ENCODE peak calls at places on chromosomes 4 and X, in eight cellular contexts. One of them, this sample, is unnamed. For H3K4me1, the result is how much of the 10 kb centered on the place peaks cover.

GRCh38 chrX:100829730-100830129 is 9.5 kb downstream of the CSTF2 start:
- DNase-seq in stomach: no peak
- DNase-seq in adrenal gland: no peak
- DNase-seq in psoas muscle: no peak
- DNase-seq in lower lobe of right lung: no peak
- DNase-seq in astrocyte: peak
- DNase-seq in neural progenitor cell: no peak
- DNase-seq in tibial nerve: no peak
- DNase-seq in this sample: no peak

GRCh38 chr4:79528241-79528706 is 120.2 kb upstream of the GK2 start:
- DNase-seq in astrocyte: peak
- DNase-seq in neural progenitor cell: no peak
- DNase-seq in adrenal gland: no peak
- DNase-seq in stomach: no peak
- DNase-seq in psoas muscle: no peak
- DNase-seq in lower lobe of right lung: no peak
- DNase-seq in tibial nerve: no peak
- DNase-seq in this sample: no peak

GRCh38 chrX:65871671-65872311 is 168.1 kb downstream of the VSIG4 start:
- DNase-seq in lower lobe of right lung: no peak
- DNase-seq in astrocyte: no peak
- DNase-seq in neural progenitor cell: peak
- DNase-seq in adrenal gland: no peak
- DNase-seq in psoas muscle: no peak
- DNase-seq in tibial nerve: no peak
- DNase-seq in stomach: no peak
- DNase-seq in this sample: no peak

GRCh38 chr4:1500231-1500965 is 94.2 kb upstream of the NKX1-1 start:
- DNase-seq in stomach: no peak
- DNase-seq in psoas muscle: peak
- DNase-seq in lower lobe of right lung: peak
- DNase-seq in neural progenitor cell: no peak
- DNase-seq in adrenal gland: no peak
- DNase-seq in astrocyte: no peak
- DNase-seq in tibial nerve: no peak
- DNase-seq in this sample: no peak

GRCh38 chrX:139759637-139760036 is 51.7 kb upstream of the MCF2 start:
- DNase-seq in adrenal gland: no peak
- DNase-seq in psoas muscle: no peak
- DNase-seq in lower lobe of right lung: no peak
- DNase-seq in neural progenitor cell: peak
- DNase-seq in astrocyte: no peak
- DNase-seq in tibial nerve: no peak
- DNase-seq in stomach: no peak
- DNase-seq in this sample: no peak

GRCh38 chrX:148871422-148872152 is 371.2 kb downstream of the AFF2 start:
- DNase-seq in lower lobe of right lung: no peak
- DNase-seq in neural progenitor cell: no peak
- DNase-seq in stomach: no peak
- DNase-seq in astrocyte: peak
- DNase-seq in psoas muscle: no peak
- DNase-seq in adrenal gland: no peak
- DNase-seq in tibial nerve: no peak
- DNase-seq in this sample: no peak

GRCh38 chrX:46754450-46755075 is 4.4 kb downstream of the SLC9A7 start:
- DNase-seq in lower lobe of right lung: no peak
- DNase-seq in tibial nerve: no peak
- DNase-seq in astrocyte: no peak
- DNase-seq in psoas muscle: no peak
- DNase-seq in neural progenitor cell: no peak
- DNase-seq in stomach: no peak
- DNase-seq in adrenal gland: no peak
- DNase-seq in this sample: no peak

GRCh38 chr4:55706526-55706925 is 70.4 kb upstream of the NMU start:
- DNase-seq in tibial nerve: no peak
- DNase-seq in stomach: no peak
- DNase-seq in astrocyte: no peak
- DNase-seq in lower lobe of right lung: no peak
- DNase-seq in adrenal gland: no peak
- DNase-seq in psoas muscle: no peak
- DNase-seq in neural progenitor cell: no peak
- DNase-seq in this sample: no peak

GRCh38 chrX:9928083-9928482 is 39.1 kb upstream of the CLDN34 start:
- DNase-seq in lower lobe of right lung: no peak
- DNase-seq in psoas muscle: no peak
- DNase-seq in astrocyte: no peak
- DNase-seq in tibial nerve: no peak
- DNase-seq in neural progenitor cell: peak
- DNase-seq in adrenal gland: no peak
- DNase-seq in stomach: no peak
- DNase-seq in this sample: no peak

GRCh38 chr4:182449186-182449880 is 206.1 kb downstream of the TENM3 start:
- DNase-seq in psoas muscle: no peak
- DNase-seq in lower lobe of right lung: no peak
- DNase-seq in adrenal gland: no peak
- DNase-seq in astrocyte: peak
- DNase-seq in stomach: no peak
- DNase-seq in neural progenitor cell: peak
- DNase-seq in tibial nerve: no peak
- DNase-seq in this sample: no peak

GRCh38 chr4:55386840-55387239 is 8.9 kb upstream of the TMEM165 start:
- DNase-seq in neural progenitor cell: no peak
- DNase-seq in psoas muscle: no peak
- DNase-seq in tibial nerve: no peak
- DNase-seq in astrocyte: no peak
- DNase-seq in stomach: no peak
- DNase-seq in adrenal gland: peak
- DNase-seq in lower lobe of right lung: no peak
- DNase-seq in this sample: peak

GRCh38 chr4:138035781-138036258 is 206.3 kb downstream of the SLC7A11 start:
- DNase-seq in neural progenitor cell: peak
- DNase-seq in lower lobe of right lung: no peak
- DNase-seq in tibial nerve: peak
- DNase-seq in adrenal gland: no peak
- DNase-seq in astrocyte: peak
- DNase-seq in psoas muscle: no peak
- DNase-seq in stomach: no peak
- DNase-seq in this sample: no peak

GRCh38 chrX:95218964-95219363 is 1465.7 kb upstream of the DIAPH2 start:
- DNase-seq in neural progenitor cell: peak
- DNase-seq in lower lobe of right lung: no peak
- DNase-seq in adrenal gland: no peak
- DNase-seq in astrocyte: no peak
- DNase-seq in psoas muscle: no peak
- DNase-seq in tibial nerve: no peak
- DNase-seq in stomach: no peak
- DNase-seq in this sample: no peak

GRCh38 chr4:37680089-37680488 is 6.1 kb downstream of the RELL1 start:
- DNase-seq in adrenal gland: no peak
- DNase-seq in neural progenitor cell: no peak
- DNase-seq in astrocyte: no peak
- DNase-seq in psoas muscle: no peak
- DNase-seq in lower lobe of right lung: no peak
- DNase-seq in tibial nerve: no peak
- DNase-seq in stomach: no peak
- DNase-seq in this sample: no peak

GRCh38 chr4:37685726-37686372 is 327 bp downstream of the RELL1 start:
- DNase-seq in neural progenitor cell: peak
- DNase-seq in astrocyte: no peak
- DNase-seq in adrenal gland: peak
- DNase-seq in stomach: peak
- DNase-seq in psoas muscle: peak
- DNase-seq in tibial nerve: peak
- DNase-seq in lower lobe of right lung: no peak
- DNase-seq in this sample: no peak

GRCh38 chr4:37684154-37684553 is 2.0 kb downstream of the RELL1 start:
- DNase-seq in lower lobe of right lung: no peak
- DNase-seq in neural progenitor cell: no peak
- DNase-seq in psoas muscle: no peak
- DNase-seq in astrocyte: no peak
- DNase-seq in adrenal gland: no peak
- DNase-seq in tibial nerve: no peak
- DNase-seq in stomach: no peak
- DNase-seq in this sample: no peak

GRCh38 chr4:37685211-37685725 is 908 bp downstream of the RELL1 start:
- DNase-seq in stomach: no peak
- DNase-seq in astrocyte: peak
- DNase-seq in tibial nerve: no peak
- DNase-seq in lower lobe of right lung: no peak
- DNase-seq in neural progenitor cell: peak
- DNase-seq in psoas muscle: no peak
- DNase-seq in adrenal gland: no peak
- DNase-seq in this sample: no peak

GRCh38 chr4:37682701-37683401 is 3.3 kb downstream of the RELL1 start:
- DNase-seq in neural progenitor cell: no peak
- DNase-seq in astrocyte: no peak
- DNase-seq in psoas muscle: no peak
- DNase-seq in stomach: no peak
- DNase-seq in adrenal gland: no peak
- DNase-seq in tibial nerve: no peak
- DNase-seq in lower lobe of right lung: no peak
- DNase-seq in this sample: no peak
- TF ChIP-seq CTCF in neural progenitor cell: no peak
- TF ChIP-seq CTCF in astrocyte: no peak
- TF ChIP-seq CTCF in psoas muscle: no peak
- TF ChIP-seq CTCF in stomach: no peak
- TF ChIP-seq CTCF in adrenal gland: no peak
- TF ChIP-seq CTCF in tibial nerve: no peak
- TF ChIP-seq CTCF in lower lobe of right lung: no peak
- TF ChIP-seq CTCF in this sample: no peak

DNA sequence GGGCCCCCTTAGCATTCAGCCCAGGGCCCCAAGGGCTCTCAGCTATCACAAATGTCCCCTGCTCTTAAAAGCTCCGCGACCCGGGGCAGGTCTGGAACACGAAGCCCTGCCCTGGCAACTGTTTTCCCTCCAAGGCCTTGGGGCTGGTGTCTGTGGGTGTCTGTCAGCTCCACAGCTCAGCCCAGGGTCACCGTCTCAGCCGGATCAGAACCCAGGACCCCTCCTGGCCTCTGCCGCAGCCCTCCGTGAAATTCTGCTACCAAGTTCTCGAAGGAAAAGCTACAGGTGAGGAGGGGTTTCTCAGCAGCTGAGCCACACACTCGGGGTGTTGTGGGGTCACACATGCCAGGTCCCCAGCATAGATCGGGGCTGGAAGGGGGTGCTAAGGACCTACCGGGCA is 61.2 kb downstream of the ACOX3 start:
- DNase-seq in psoas muscle: no peak
- DNase-seq in stomach: no peak
- DNase-seq in tibial nerve: no peak
- DNase-seq in neural progenitor cell: no peak
- DNase-seq in astrocyte: no peak
- DNase-seq in adrenal gland: no peak
- DNase-seq in lower lobe of right lung: peak
- DNase-seq in this sample: no peak
- H3K4me1 ChIP-seq in psoas muscle: under half
- H3K4me1 ChIP-seq in stomach: under half
- H3K4me1 ChIP-seq in tibial nerve: under half
- H3K4me1 ChIP-seq in neural progenitor cell: under half
- H3K4me1 ChIP-seq in astrocyte: under half
- H3K4me1 ChIP-seq in adrenal gland: under half
- H3K4me1 ChIP-seq in lower lobe of right lung: under half
- H3K4me1 ChIP-seq in this sample: under half

DNA sequence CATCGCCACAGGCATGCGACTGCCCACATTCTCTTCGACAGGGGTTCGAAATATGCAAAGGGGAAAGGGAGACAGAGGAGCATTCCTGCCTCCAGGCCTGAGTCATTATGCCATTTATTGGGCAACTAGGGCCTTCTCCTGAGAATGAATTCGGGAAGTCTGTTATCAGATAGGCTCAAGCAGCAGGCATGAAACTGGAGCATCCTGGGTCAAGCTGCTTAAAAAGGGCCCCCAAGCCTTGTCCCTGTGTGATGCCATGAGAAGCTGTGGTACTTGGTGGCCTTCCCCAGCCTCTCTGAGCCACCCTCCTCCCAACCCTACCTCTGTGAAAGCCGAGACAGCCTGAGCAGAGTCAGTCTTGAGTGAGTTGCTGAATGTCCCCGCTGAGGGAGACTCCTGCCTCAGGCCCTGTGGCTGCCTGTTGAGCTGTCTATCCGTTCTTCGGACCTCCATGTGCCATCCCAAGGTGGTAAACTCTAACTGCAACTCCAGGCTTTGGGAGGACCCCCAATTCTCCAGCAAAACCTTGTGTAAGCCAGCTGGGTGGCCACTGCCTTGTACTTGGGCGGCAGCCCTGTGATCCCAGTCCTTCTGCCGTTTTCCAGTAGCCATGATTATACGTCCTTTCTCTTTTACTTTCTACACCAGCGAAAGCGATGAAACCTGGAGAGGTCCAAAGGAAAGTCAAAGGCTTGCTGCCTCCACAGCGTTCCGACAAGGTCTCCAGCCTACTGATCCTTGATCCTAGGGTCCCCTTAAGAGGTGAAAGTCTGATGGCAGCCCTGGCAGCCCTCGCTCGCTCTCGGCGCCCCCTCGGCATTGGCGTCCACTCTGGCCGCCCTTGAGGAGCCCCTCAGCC is 37.7 kb downstream of the NBDY start:
- DNase-seq in stomach: peak
- DNase-seq in astrocyte: peak
- DNase-seq in neural progenitor cell: no peak
- DNase-seq in lower lobe of right lung: no peak
- DNase-seq in adrenal gland: no peak
- DNase-seq in psoas muscle: no peak
- DNase-seq in tibial nerve: no peak
- DNase-seq in this sample: no peak
- H3K4me3 ChIP-seq in stomach: no peak
- H3K4me3 ChIP-seq in astrocyte: no peak
- H3K4me3 ChIP-seq in neural progenitor cell: no peak
- H3K4me3 ChIP-seq in lower lobe of right lung: no peak
- H3K4me3 ChIP-seq in adrenal gland: no peak
- H3K4me3 ChIP-seq in psoas muscle: peak
- H3K4me3 ChIP-seq in tibial nerve: peak
- H3K4me3 ChIP-seq in this sample: no peak

DNA sequence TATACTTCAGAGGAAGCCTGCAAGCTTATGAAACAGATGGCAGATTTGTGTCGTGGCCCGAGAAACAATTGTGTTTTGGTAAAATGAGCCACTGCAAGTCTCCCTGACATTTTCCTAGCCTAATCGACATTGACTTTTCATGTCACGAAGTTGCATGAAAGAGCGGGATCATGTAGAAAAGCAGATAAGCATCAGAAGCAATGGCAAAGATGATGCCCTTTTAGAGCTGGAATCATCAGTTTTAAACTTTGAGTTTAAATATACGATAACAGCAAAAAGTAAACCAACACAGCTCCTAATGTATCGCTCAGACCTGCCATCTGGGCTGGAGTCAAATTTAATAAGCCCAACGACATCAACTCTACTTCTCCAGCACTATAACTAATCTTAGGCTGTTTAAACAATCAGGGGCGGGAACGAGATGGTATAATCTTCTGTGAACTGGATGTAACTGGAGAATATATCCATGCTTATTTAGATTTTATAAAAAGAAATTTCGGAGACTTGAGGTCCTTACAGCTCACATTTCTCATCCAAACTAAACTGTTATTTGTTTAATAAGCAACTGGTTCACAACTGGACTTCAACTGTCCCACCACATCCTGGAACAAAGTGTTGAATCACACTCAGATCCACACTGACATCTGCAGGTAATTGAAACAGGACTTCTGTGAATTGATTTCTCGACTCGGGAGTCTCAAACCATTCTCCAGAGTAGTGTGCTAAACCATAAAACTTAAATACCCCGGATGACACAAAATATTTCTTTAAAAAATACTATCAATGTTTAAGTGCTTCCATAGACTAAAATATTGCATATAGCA is 95.1 kb upstream of the PLAC1 start:
- DNase-seq in tibial nerve: no peak
- DNase-seq in astrocyte: no peak
- DNase-seq in adrenal gland: no peak
- DNase-seq in neural progenitor cell: no peak
- DNase-seq in stomach: no peak
- DNase-seq in psoas muscle: no peak
- DNase-seq in lower lobe of right lung: no peak
- DNase-seq in this sample: no peak
- TF ChIP-seq CTCF in tibial nerve: no peak
- TF ChIP-seq CTCF in astrocyte: peak
- TF ChIP-seq CTCF in adrenal gland: no peak
- TF ChIP-seq CTCF in neural progenitor cell: no peak
- TF ChIP-seq CTCF in stomach: no peak
- TF ChIP-seq CTCF in psoas muscle: peak
- TF ChIP-seq CTCF in lower lobe of right lung: no peak
- TF ChIP-seq CTCF in this sample: no peak